ENCODE peak calls at places on chromosomes 11 and 22, in ten cellular contexts. O is CD8-positive, alpha-beta T cell; E is HL-60; S is vagina; P is IMR-90; L is tibial nerve; K is AG04450; H is A549; I is astrocyte; A is body of pancreas. C is an unnamed sample.
A peak's percentile ranks its signal among the peaks of the same experiment; 100 is the strongest.

GRCh38 chr11:43868852-43869567 is 11.6 kb upstream of the ALKBH3 start:
- DNase-seq in P (peak; percentile 80), S (no peak), L (no peak), K (no peak), A (no peak), O (peak; percentile 53), E (peak; percentile 62), I (peak; percentile 70), H (peak; percentile 10), C (peak; percentile 75)

GRCh38 chr11:77776455-77776854 is 44.1 kb downstream of the RSF1 start:
- DNase-seq in A (no peak), H (peak; percentile 21), K (no peak), O (no peak), E (no peak), L (no peak), P (peak; percentile 20), S (no peak), I (no peak), C (no peak)

GRCh38 chr22:47297261-47298016 is 535.0 kb downstream of the TBC1D22A start:
- DNase-seq in P (no peak), H (no peak), I (no peak), L (no peak), E (no peak), O (peak; percentile 19), K (no peak), S (peak; percentile 74), A (no peak), C (no peak)

GRCh38 chr11:92793189-92793588 is 176.3 kb upstream of the MTNR1B start:
- DNase-seq in L (no peak), E (no peak), S (no peak), O (no peak), H (no peak), I (no peak), P (no peak), K (no peak), A (no peak), C (no peak)

GRCh38 chr11:113967361-113967760 is 7.5 kb upstream of the HTR3A start:
- DNase-seq in I (no peak), K (no peak), H (no peak), S (no peak), E (no peak), O (no peak), P (no peak), L (no peak), A (no peak), C (no peak)

GRCh38 chr22:37684803-37685615 is 1.1 kb upstream of the NOL12 start:
- DNase-seq in P (no peak), K (no peak), H (no peak), S (no peak), E (no peak), A (no peak), L (no peak), I (no peak), O (no peak), C (no peak)

GRCh38 chr11:86797133-86797532 is 3.2 kb upstream of the PRSS23 start:
- DNase-seq in O (no peak), L (no peak), A (no peak), S (no peak), K (no peak), H (no peak), I (no peak), E (no peak), P (no peak), C (no peak)

GRCh38 chr22:24428751-24429410 is 1.5 kb downstream of the ADORA2A start:
- DNase-seq in K (no peak), I (no peak), H (no peak), E (no peak), A (no peak), P (no peak), L (no peak), S (no peak), O (no peak), C (no peak)

GRCh38 chr11:108466405-108466804 is 924 bp downstream of the C11orf65 start:
- DNase-seq in E (no peak), S (no peak), O (no peak), K (no peak), H (no peak), P (no peak), L (no peak), A (no peak), I (no peak), C (no peak)

GRCh38 chr22:44383071-44383575 is 70.4 kb upstream of the SHISAL1 start:
- DNase-seq in K (no peak), I (no peak), H (no peak), P (no peak), S (no peak), E (no peak), L (no peak), O (no peak), A (no peak), C (no peak)

GRCh38 chr22:44273175-44273574 is 39.6 kb downstream of the SHISAL1 start:
- DNase-seq in H (no peak), L (no peak), E (no peak), S (no peak), A (no peak), I (no peak), K (no peak), O (no peak), P (no peak), C (no peak)

GRCh38 chr11:17412488-17413180 is 24.2 kb upstream of the KCNJ11 start:
- DNase-seq in L (no peak), P (no peak), O (no peak), E (no peak), I (no peak), K (no peak), H (peak; percentile 29), A (no peak), S (no peak), C (no peak)

GRCh38 chr11:33068611-33069340 is 29.4 kb downstream of the TCP11L1 start:
- DNase-seq in I (no peak), S (no peak), O (no peak), A (no peak), K (no peak), H (no peak), E (no peak), P (no peak), L (no peak), C (no peak)

DNA sequence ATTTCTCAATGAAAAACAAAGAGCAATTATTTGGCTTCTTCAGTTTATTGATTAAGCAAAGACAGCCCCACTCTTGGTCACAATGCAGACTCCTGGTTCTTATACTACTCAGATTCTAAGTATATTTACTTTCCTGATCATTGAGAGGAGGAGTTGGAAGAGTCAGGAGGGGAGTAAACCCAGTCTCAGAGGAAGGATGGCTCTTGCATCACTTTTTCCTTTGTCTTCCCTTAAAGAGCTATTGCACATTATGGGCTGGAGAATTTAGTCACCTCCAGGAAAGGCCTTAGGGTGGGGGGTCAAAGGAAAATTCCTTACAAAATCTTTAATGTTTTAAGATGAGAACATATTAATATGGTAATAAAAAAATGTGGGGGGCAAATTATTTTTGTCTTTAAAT is 8.1 kb downstream of the SLC17A6 start:
- DNase-seq in L (no peak), S (no peak), E (no peak), K (no peak), P (no peak), O (no peak), H (no peak), A (no peak), I (no peak), C (no peak)
- TF ChIP-seq CTCF in L (no peak), S (no peak), E (no peak), K (no peak), P (no peak), O (no peak), H (no peak), A (no peak), I (no peak), C (no peak)

GRCh38 chr22:42992092-42992491 is 22.9 kb downstream of the PACSIN2 start:
- DNase-seq in I (no peak), P (no peak), H (no peak), S (no peak), E (no peak), L (no peak), K (no peak), O (no peak), A (no peak), C (no peak)

GRCh38 chr22:42993651-42994275 is 21.2 kb downstream of the PACSIN2 start:
- DNase-seq in L (no peak), K (no peak), P (peak; percentile 60), O (no peak), H (peak; percentile 73), I (peak; percentile 62), A (no peak), E (no peak), S (no peak), C (no peak)

GRCh38 chr22:42994917-42995562 is 19.9 kb downstream of the PACSIN2 start:
- DNase-seq in O (no peak), K (peak; percentile 82), P (peak; percentile 94), L (no peak), I (peak; percentile 92), E (peak; percentile 88), H (peak; percentile 95), S (no peak), A (peak; percentile 79), C (peak; percentile 65)

GRCh38 chr22:42992886-42993479 is 22.0 kb downstream of the PACSIN2 start:
- DNase-seq in S (no peak), P (no peak), L (no peak), O (no peak), A (no peak), I (no peak), K (no peak), H (no peak), E (no peak), C (no peak)

GRCh38 chr22:42994276-42994916 is 20.6 kb downstream of the PACSIN2 start:
- DNase-seq in S (no peak), P (no peak), A (no peak), O (no peak), E (no peak), H (no peak), K (no peak), I (no peak), L (no peak), C (no peak)
- H3K27ac ChIP-seq in S (peak overlapping the region; percentile 70), P (peak overlapping the region; percentile 98), A (peak overlapping the region; percentile 93), O (no peak overlapping the region), E (peak overlapping the region; percentile 91), H (peak overlapping the region; percentile 99), K (peak overlapping the region; percentile 93), I (peak overlapping the region; percentile 70), L (peak overlapping the region; percentile 74), C (peak overlapping the region; percentile 91)

DNA sequence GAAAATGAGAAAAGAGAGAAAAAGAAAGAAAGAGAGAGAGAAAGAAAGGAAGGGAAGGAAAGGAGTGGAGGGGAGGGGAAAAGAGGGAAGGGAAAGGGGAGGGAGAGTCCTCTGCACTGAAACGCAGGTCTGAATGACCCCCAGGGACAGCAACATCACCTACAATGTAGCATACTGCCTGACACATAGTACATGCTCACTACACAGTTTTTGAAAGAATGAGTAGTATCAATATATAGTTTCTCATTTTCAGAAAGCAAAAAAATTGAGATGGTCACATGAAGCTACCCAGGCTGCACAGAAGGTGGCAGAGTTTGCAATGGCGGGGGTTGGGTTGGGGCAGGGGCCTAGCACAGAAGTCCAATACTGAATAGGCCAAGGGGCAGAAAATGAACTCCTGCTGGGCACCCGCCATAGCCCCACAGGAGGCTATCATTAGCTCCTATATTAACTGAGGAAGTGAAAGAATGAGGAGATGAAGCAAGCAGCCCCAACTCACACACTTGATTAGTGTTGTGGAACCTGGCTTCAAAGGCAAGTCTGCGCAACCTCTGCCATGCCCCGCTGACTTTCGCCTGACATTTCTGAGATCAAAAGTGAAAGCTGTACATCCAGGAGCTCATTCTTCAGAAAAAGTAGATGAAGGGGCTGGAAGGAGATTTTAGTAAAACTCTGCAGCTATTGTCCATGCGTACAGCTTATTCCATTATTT is 241.2 kb upstream of the SYN3 start:
- DNase-seq in I (no peak), S (no peak), H (no peak), K (no peak), L (no peak), E (no peak), P (no peak), O (no peak), A (no peak), C (no peak)
- TF ChIP-seq CTCF in I (no peak), S (no peak), H (no peak), K (no peak), L (no peak), E (no peak), P (no peak), O (no peak), A (no peak), C (no peak)

GRCh38 chr11:12090061-12090572 is 20.3 kb upstream of the MICAL2 start:
- DNase-seq in H (no peak), I (peak; percentile 67), E (peak; percentile 85), P (peak; percentile 61), A (no peak), O (no peak), L (no peak), S (no peak), K (no peak), C (peak; percentile 67)
- H3K27ac ChIP-seq in H (peak overlapping the region; percentile 97), I (peak overlapping the region; percentile 100), E (peak overlapping the region; percentile 58), P (peak overlapping the region; percentile 67), A (peak overlapping the region; percentile 43), O (no peak overlapping the region), L (peak overlapping the region; percentile 74), S (peak overlapping the region; percentile 36), K (peak overlapping the region; percentile 72), C (peak overlapping the region; percentile 97)